ENCODE peak calls at places on chromosomes 2 and 18, in six cellular contexts. R is COR-L47; O is stimulated activated CD4-positive, alpha-beta T cell treated with anti-CD3 and anti-CD28 coated beads, Interleukin-1b, Interleukin-23, amount 100 ng/mL, for 24 hours; A is mucosa of gallbladder; F is ureter; K is Right ventricle myocardium superior. H is an unnamed sample.

GRCh38 chr2:196939381-196939780 is 12.9 kb upstream of the PGAP1 start:
- DNase-seq in K (no peak), R (no peak), O (no peak), A (no peak), F (no peak), H (no peak)

GRCh38 chr2:177229448-177230242 is 17.1 kb downstream of the HNRNPA3 start:
- DNase-seq in A (no peak), O (no peak), R (no peak), F (no peak), K (no peak), H (no peak)

GRCh38 chr2:72115361-72116080 is 32.1 kb downstream of the CYP26B1 start:
- DNase-seq in R (no peak), O (no peak), F (peak; percentile 78), A (no peak), K (peak; percentile 62), H (no peak)

GRCh38 chr2:95333888-95334338 is 36.8 kb downstream of the KCNIP3 start:
- DNase-seq in K (peak; percentile 21), O (no peak), A (no peak), R (no peak), F (peak; percentile 74), H (no peak)

GRCh38 chr2:60461421-60462108 is 91.9 kb downstream of the BCL11A start:
- DNase-seq in O (no peak), A (no peak), R (no peak), F (no peak), K (no peak), H (no peak)

GRCh38 chr2:38099096-38099997 is 23.4 kb upstream of the CYP1B1 start:
- DNase-seq in R (no peak), F (no peak), A (no peak), K (no peak), O (no peak), H (no peak)

GRCh38 chr2:47720036-47720435 is 62.9 kb upstream of the MSH6 start:
- DNase-seq in K (no peak), F (no peak), A (no peak), O (no peak), R (no peak), H (no peak)

GRCh38 chr18:52652451-52652850 is 312.5 kb downstream of the DCC start:
- DNase-seq in F (no peak), O (no peak), R (no peak), A (no peak), K (no peak), H (no peak)

GRCh38 chr2:19611491-19612332 is 253.3 kb upstream of the OSR1 start:
- DNase-seq in K (no peak), O (no peak), R (no peak), F (no peak), A (peak; percentile 56), H (no peak)

GRCh38 chr2:171081649-171082111 is 79.0 kb downstream of the TLK1 start:
- DNase-seq in R (no peak), F (no peak), K (no peak), A (no peak), O (no peak), H (no peak)

GRCh38 chr18:26477828-26478466 is 70.4 kb downstream of the KCTD1 start:
- DNase-seq in R (no peak), O (no peak), A (no peak), K (no peak), F (no peak), H (no peak)

GRCh38 chr2:43170733-43171101 is 55.7 kb downstream of the ZFP36L2 start:
- DNase-seq in O (no peak), F (no peak), R (no peak), K (peak; percentile 53), A (no peak), H (no peak)

GRCh38 chr2:164523026-164523425 is 98.3 kb downstream of the GRB14 start:
- DNase-seq in F (no peak), K (no peak), A (no peak), O (no peak), R (no peak), H (no peak)

GRCh38 chr2:53036196-53036595 is 731.4 kb upstream of the CHAC2 start:
- DNase-seq in O (no peak), A (no peak), F (no peak), K (no peak), R (no peak), H (no peak)

GRCh38 chr18:3449702-3450357 is at the start of gene TGIF1:
- DNase-seq in F (peak; percentile 87), A (peak; percentile 80), R (peak; percentile 85), K (peak; percentile 88), O (peak; percentile 29), H (no peak)

GRCh38 chr2:197327073-197327775 is 16.6 kb upstream of the ANKRD44 start:
- DNase-seq in F (no peak), K (no peak), O (no peak), A (no peak), R (no peak), H (no peak)